ENCODE peak calls at places on chromosomes 5 and 9, in nine cellular contexts. C, E, X, S, V, R, G, L and D are unnamed samples.

GRCh38 chr9:78397045-78397843 is 100.3 kb downstream of the PSAT1 start:
- DNase-seq in R (peak; percentile 50), E (no peak), G (no peak), L (no peak), V (no peak), C (no peak), X (peak; percentile 28), S (no peak), D (no peak)

GRCh38 chr9:134376386-134377142 is 50.3 kb downstream of the RXRA start:
- DNase-seq in S (no peak), V (peak; percentile 65), L (no peak), C (no peak), G (no peak), R (no peak), E (no peak), X (peak; percentile 27), D (no peak)

GRCh38 chr5:55472642-55473041 is 62.1 kb downstream of the PLPP1 start:
- DNase-seq in G (no peak), R (no peak), L (no peak), E (no peak), X (no peak), C (no peak), V (no peak), S (no peak), D (no peak)

GRCh38 chr9:70256123-70256551 is 2.6 kb upstream of the SMC5 start:
- DNase-seq in R (no peak), S (peak; percentile 91), L (peak; percentile 83), E (no peak), X (no peak), C (no peak), V (no peak), G (no peak), D (peak; percentile 36)

GRCh38 chr5:112125910-112126309 is 293.2 kb downstream of the EPB41L4A start:
- DNase-seq in E (no peak), S (no peak), G (no peak), V (no peak), L (no peak), X (peak; percentile 40), R (no peak), C (no peak), D (no peak)

GRCh38 chr5:31931872-31932271 is 242.2 kb downstream of the GOLPH3 start:
- DNase-seq in C (no peak), E (no peak), V (no peak), L (no peak), X (no peak), R (no peak), S (no peak), G (no peak), D (no peak)

GRCh38 chr5:93058309-93058708 is 522.7 kb downstream of the NR2F1-AS1 start:
- DNase-seq in V (no peak), G (no peak), E (no peak), L (peak; percentile 84), R (no peak), S (peak; percentile 57), C (no peak), X (no peak), D (no peak)

GRCh38 chr9:36328798-36329411 is 70.7 kb upstream of the GNE start:
- DNase-seq in V (no peak), E (peak; percentile 3), L (peak; percentile 73), C (peak; percentile 17), S (peak; percentile 81), X (peak; percentile 80), R (peak; percentile 61), G (no peak), D (no peak)

GRCh38 chr5:122004201-122004600 is 42.4 kb downstream of the SRFBP1 start:
- DNase-seq in L (no peak), X (no peak), V (no peak), C (no peak), S (no peak), E (no peak), G (no peak), R (no peak), D (no peak)

GRCh38 chr5:111221139-111221538 is 3.0 kb upstream of the CAMK4 start:
- DNase-seq in V (no peak), X (no peak), S (no peak), L (no peak), G (no peak), C (no peak), R (no peak), E (no peak), D (no peak)

GRCh38 chr9:112029921-112030444 is 133.4 kb downstream of the UGCG start:
- DNase-seq in G (peak; percentile 71), X (no peak), L (peak; percentile 83), V (no peak), C (no peak), S (peak; percentile 90), R (peak; percentile 73), E (no peak), D (peak; percentile 74)

GRCh38 chr5:112154940-112155686 is 264.0 kb downstream of the EPB41L4A start:
- DNase-seq in V (no peak), R (no peak), E (no peak), X (no peak), S (peak; percentile 73), C (no peak), L (peak; percentile 51), G (no peak), D (no peak)

GRCh38 chr9:121510766-121511555 is 11.3 kb upstream of the GGTA1 start:
- DNase-seq in C (no peak), R (no peak), L (no peak), V (peak; percentile 54), S (no peak), E (no peak), X (peak; percentile 52), G (no peak), D (no peak)

GRCh38 chr5:33781286-33781685 is 110.5 kb downstream of the ADAMTS12 start:
- DNase-seq in C (no peak), S (peak; percentile 82), X (no peak), G (no peak), E (no peak), R (peak; percentile 80), L (peak; percentile 77), V (peak; percentile 45), D (peak; percentile 59)

GRCh38 chr5:19496056-19496455 is 491.9 kb downstream of the CDH18 start:
- DNase-seq in C (no peak), S (peak; percentile 37), E (no peak), X (no peak), G (no peak), R (no peak), L (peak; percentile 34), V (no peak), D (no peak)

GRCh38 chr5:57172466-57172961 is 1.3 kb upstream of the GPBP1 start:
- DNase-seq in R (no peak), G (peak; percentile 18), C (peak; percentile 23), E (no peak), S (peak; percentile 45), V (no peak), X (no peak), L (peak; percentile 25), D (no peak)